ENCODE peak calls at places on chromosomes 1 and 21, in six cellular contexts. O, B, K, A, D and Q are unnamed samples.

GRCh38 chr1:239353536-239353935 is 32.8 kb upstream of the CHRM3 start:
- DNase-seq in K (no peak), D (no peak), B (no peak), O (no peak), A (no peak), Q (no peak)

GRCh38 chr21:30434033-30434631 is 4.1 kb downstream of the KRTAP13-4 start:
- DNase-seq in K (no peak), D (peak), B (no peak), A (peak), O (peak), Q (peak)

GRCh38 chr1:31196685-31197084 is 43.0 kb downstream of the NKAIN1 start:
- DNase-seq in O (no peak), K (no peak), B (peak), A (no peak), D (no peak), Q (no peak)

GRCh38 chr1:166814611-166815010 is 24.7 kb upstream of the POGK start:
- DNase-seq in A (no peak), O (no peak), B (peak), D (peak), K (no peak), Q (no peak)

GRCh38 chr1:197958861-197959260 is 41.7 kb downstream of the LHX9 start:
- DNase-seq in A (no peak), O (no peak), K (no peak), D (no peak), B (no peak), Q (no peak)

GRCh38 chr1:2932671-2933350 is 88.5 kb upstream of the ACTRT2 start:
- DNase-seq in B (no peak), K (no peak), O (no peak), A (no peak), D (no peak), Q (no peak)

GRCh38 chr1:89259283-89259971 is 13.2 kb downstream of the GBP5 start:
- DNase-seq in O (no peak), B (no peak), K (no peak), D (no peak), A (no peak), Q (peak)

GRCh38 chr1:9289724-9290493 is 2.8 kb upstream of the SPSB1 start:
- DNase-seq in D (peak), A (no peak), K (peak), B (peak), O (no peak), Q (peak)

GRCh38 chr1:30452925-30453324 is 270.5 kb downstream of the MATN1 start:
- DNase-seq in B (no peak), A (no peak), O (no peak), K (no peak), D (no peak), Q (no peak)

GRCh38 chr1:243407284-243408018 is 151.6 kb downstream of the SDCCAG8 start:
- DNase-seq in A (no peak), K (peak), B (peak), D (peak), O (no peak), Q (peak)

GRCh38 chr1:228405200-228405978 is 1.2 kb downstream of the TRIM11 start:
- DNase-seq in K (no peak), B (peak), D (no peak), A (no peak), O (no peak), Q (peak)

GRCh38 chr21:25701529-25701928 is 33.2 kb downstream of the ATP5PF start:
- DNase-seq in B (no peak), D (no peak), K (no peak), A (no peak), O (no peak), Q (no peak)

GRCh38 chr1:168392958-168393357 is 112.3 kb downstream of the TBX19 start:
- DNase-seq in A (no peak), K (no peak), D (no peak), O (no peak), B (no peak), Q (no peak)

GRCh38 chr1:227742738-227743715 is 7.8 kb downstream of the SNAP47 start:
- DNase-seq in O (no peak), B (no peak), A (no peak), K (no peak), D (no peak), Q (peak)

GRCh38 chr1:227268943-227269342 is 49.3 kb downstream of the CDC42BPA start:
- DNase-seq in K (peak), O (no peak), B (no peak), D (no peak), A (no peak), Q (no peak)

GRCh38 chr1:110310300-110310699 is 28.9 kb upstream of the RBM15 start:
- DNase-seq in D (no peak), O (no peak), A (no peak), K (no peak), B (no peak), Q (no peak)

GRCh38 chr1:54378157-54378883 is 27.9 kb downstream of the SSBP3 start:
- DNase-seq in B (no peak), D (no peak), O (peak), A (peak), K (no peak), Q (peak)
- H3K4ac ChIP-seq in B (peak), D (peak), O (peak), A (peak), K (peak), Q (peak)

DNA sequence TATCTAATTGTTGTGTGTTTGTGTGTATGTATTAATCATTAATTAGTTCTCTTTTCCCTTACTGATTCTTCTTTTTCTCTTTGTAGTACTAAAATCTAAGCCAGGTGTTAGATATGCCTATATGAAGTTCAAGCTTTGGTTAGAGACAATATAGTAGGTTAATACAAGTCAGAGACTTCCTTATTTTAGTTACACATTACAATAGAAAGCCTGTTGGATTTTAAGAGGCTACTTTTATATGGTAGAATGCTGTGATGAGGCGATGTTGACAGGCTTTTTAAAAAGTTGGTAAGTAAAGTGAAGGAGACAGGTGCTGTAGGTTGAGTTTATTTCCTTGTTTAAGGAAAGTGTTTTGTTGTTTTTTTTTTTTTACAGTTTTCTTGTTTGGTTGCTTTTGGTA is 45.9 kb downstream of the ADGRL2 start:
- DNase-seq in D (no peak), B (no peak), O (no peak), A (no peak), K (no peak), Q (no peak)
- H3K4me3 ChIP-seq in D (no peak), B (no peak), O (no peak), A (no peak), K (no peak), Q (no peak)

DNA sequence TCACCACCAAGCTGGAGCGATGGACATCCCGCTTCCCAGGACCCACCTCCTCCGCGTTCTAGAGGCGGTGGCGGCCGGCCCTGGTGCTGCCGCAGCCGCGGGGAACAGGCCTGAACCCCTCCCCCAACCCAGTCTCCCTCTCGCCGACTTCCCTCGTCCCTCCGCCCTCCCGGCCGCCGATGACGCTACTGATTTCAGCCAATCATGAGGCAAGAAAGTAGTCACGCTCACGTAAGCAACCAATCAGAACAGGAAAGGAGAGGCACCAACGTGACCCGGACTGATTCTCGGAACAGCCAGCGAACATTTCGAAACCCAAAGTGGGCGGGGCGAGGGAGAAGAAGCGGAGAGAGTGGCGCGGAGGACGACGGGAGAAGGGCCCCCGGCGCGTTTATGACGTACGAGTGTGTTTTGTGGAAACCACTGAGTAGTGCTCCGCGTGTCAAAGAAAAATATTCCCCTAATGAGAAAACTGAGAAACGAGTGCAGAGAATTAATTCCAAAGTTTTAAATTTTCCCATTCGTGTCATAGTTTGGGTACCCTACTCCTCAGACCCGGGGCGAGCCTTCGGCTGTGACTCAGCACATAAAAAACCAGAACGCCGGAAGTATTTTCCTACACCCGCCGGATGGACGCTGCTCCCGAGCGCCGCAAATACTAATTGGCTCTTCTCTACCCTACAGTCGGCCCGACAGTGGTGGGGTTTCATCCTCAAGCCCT is at the start of gene NRDC:
- DNase-seq in K (peak), D (peak), O (peak), A (peak), B (peak), Q (peak)
- H3K4ac ChIP-seq in K (peak), D (peak), O (peak), A (peak), B (peak), Q (peak)

GRCh38 chr21:41481191-41481590 is 26.8 kb downstream of the TMPRSS2 start:
- DNase-seq in D (peak), B (peak), O (no peak), K (peak), A (no peak), Q (no peak)

GRCh38 chr21:41478319-41479177 is 29.4 kb downstream of the TMPRSS2 start:
- DNase-seq in K (no peak), B (no peak), A (no peak), D (peak), O (no peak), Q (no peak)

GRCh38 chr21:41479686-41480085 is 28.3 kb downstream of the TMPRSS2 start:
- DNase-seq in K (no peak), B (no peak), A (no peak), O (no peak), D (no peak), Q (no peak)

GRCh38 chr21:41482321-41482720 is 25.6 kb downstream of the TMPRSS2 start:
- DNase-seq in D (no peak), K (peak), B (peak), O (no peak), A (no peak), Q (no peak)

GRCh38 chr21:41480086-41480690 is 27.8 kb downstream of the TMPRSS2 start:
- DNase-seq in O (no peak), D (no peak), K (no peak), B (no peak), A (no peak), Q (no peak)
- H3K4me3 ChIP-seq in O (peak), D (no peak), K (no peak), B (no peak), A (no peak), Q (no peak)

GRCh38 chr1:231583376-231583775 is 43.2 kb upstream of the DISC1 start:
- DNase-seq in B (no peak), O (no peak), K (no peak), D (no peak), A (no peak), Q (no peak)
- H3K4ac ChIP-seq in B (no peak), O (no peak), K (no peak), D (no peak), A (no peak), Q (no peak)

DNA sequence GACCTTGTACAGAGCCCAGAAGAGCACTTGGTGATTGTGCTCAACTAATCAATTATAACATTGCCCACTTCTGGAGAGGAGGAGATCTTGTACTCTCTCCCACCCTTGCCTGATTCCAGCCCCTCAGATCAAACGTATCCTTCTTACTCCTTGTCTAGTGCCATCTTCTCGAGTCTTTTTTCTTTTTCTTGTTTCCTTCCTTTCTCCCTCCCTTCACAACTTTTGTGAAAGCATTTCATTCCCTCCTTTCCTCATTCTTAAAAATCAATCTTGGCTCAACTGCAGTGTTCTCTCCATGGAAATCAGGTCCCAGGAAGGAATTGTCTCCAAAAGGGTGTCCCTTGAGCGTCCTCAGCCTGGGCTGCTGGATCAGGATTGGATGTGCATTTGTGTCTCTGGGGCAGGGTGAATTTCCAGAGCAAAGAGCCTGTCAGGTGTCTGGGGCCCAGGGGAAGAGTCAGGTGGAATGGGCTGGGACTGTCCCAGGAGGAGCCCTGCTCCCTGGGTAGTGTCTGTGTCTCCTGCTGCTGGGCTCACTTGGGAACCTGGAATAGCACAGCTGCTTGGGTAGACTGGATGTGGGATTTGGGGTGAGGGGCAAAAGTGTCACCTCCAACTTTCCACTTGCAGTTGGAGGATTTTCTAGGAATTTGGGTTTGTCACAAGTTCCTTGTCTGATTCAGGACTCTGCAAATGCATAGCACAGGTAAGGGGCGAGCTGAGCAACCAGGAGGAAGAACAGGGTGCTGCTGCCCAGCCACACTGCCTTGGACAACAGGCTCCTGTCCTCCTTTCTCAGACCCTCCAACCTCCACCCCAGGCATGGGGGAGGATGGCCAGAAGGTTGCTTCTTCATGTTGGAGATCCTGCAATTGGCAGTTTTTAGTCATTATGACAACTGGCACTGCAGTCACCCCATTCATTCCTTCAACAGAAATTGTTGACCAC is 3.2 kb downstream of the SOX13 start:
- DNase-seq in B (no peak), A (no peak), O (no peak), K (no peak), D (no peak), Q (no peak)
- H3K4me3 ChIP-seq in B (no peak), A (peak), O (no peak), K (no peak), D (peak), Q (no peak)